ENCODE peak calls at places on chromosomes 11 and 22, in five cellular contexts. E is NCI-H2081 treated with DMSO at 0.1 percent for 48 hours, N is M059J, T is fibroblast of mammary gland, Z is iris pigment epithelial cell. C is an unnamed sample.

GRCh38 chr11:36532908-36533601 is 23.0 kb upstream of the TRAF6 start:
- DNase-seq in T (no peak), N (no peak), Z (peak; percentile 28), E (no peak), C (no peak)

GRCh38 chr22:24165673-24166072 is 15.6 kb upstream of the SUSD2 start:
- DNase-seq in E (no peak), N (peak; percentile 32), T (peak; percentile 59), Z (no peak), C (peak; percentile 25)

GRCh38 chr11:34510673-34511072 is 2.9 kb downstream of the ELF5 start:
- DNase-seq in Z (no peak), T (no peak), N (no peak), E (no peak), C (no peak)

GRCh38 chr11:88480217-88480616 is 142.7 kb upstream of the CTSC start:
- DNase-seq in Z (peak; percentile 83), N (peak; percentile 97), E (no peak), T (peak; percentile 92), C (peak; percentile 98)

GRCh38 chr11:67373916-67374570 is 645 bp upstream of the CLCF1 start:
- DNase-seq in Z (peak; percentile 97), T (peak; percentile 99), N (peak; percentile 99), E (no peak), C (peak; percentile 99)

GRCh38 chr22:20021196-20022181 is 579 bp downstream of the TANGO2 start:
- DNase-seq in E (no peak), N (peak; percentile 79), Z (peak; percentile 21), T (peak; percentile 64), C (peak; percentile 67)

GRCh38 chr11:57224537-57224936 is 12.5 kb downstream of the APLNR start:
- DNase-seq in T (peak; percentile 49), N (peak; percentile 18), E (no peak), Z (peak; percentile 78), C (peak; percentile 84)

GRCh38 chr11:64144587-64145295 is 21.2 kb downstream of the MACROD1 start:
- DNase-seq in T (no peak), E (no peak), Z (no peak), N (no peak), C (no peak)

GRCh38 chr11:134566311-134566710 is 154.3 kb upstream of the B3GAT1 start:
- DNase-seq in E (no peak), N (no peak), T (no peak), Z (no peak), C (no peak)

GRCh38 chr11:72759468-72759867 is 7.3 kb upstream of the ARAP1 start:
- DNase-seq in T (no peak), Z (no peak), N (no peak), E (no peak), C (no peak)

GRCh38 chr11:29482510-29482909 is 534.3 kb downstream of the KCNA4 start:
- DNase-seq in N (no peak), T (no peak), E (no peak), Z (no peak), C (no peak)

GRCh38 chr22:48577014-48577690 is 1250.5 kb downstream of the BRD1 start:
- DNase-seq in Z (no peak), T (no peak), E (no peak), N (no peak), C (no peak)

GRCh38 chr11:68667511-68668253 is 16.7 kb upstream of the GAL start:
- DNase-seq in T (no peak), Z (no peak), N (no peak), E (no peak), C (no peak)

GRCh38 chr11:82969811-82970210 is 68.3 kb downstream of the DDIAS start:
- DNase-seq in N (no peak), Z (no peak), T (no peak), E (no peak), C (no peak)

GRCh38 chr11:71112454-71112853 is 139.9 kb downstream of the SHANK2 start:
- DNase-seq in E (no peak), Z (no peak), N (no peak), T (no peak), C (no peak)

GRCh38 chr11:114111369-114112042 is 52.0 kb downstream of the ZBTB16 start:
- DNase-seq in T (peak; percentile 98), Z (peak; percentile 61), N (no peak), E (no peak), C (no peak)

GRCh38 chr11:103183981-103184592 is 74.9 kb downstream of the DYNC2H1 start:
- DNase-seq in E (no peak), T (no peak), Z (peak; percentile 15), N (no peak), C (no peak)

GRCh38 chr22:50261615-50262459 is at the start of gene MAPK12:
- DNase-seq in E (no peak), Z (peak; percentile 22), T (peak; percentile 9), N (peak; percentile 29), C (peak; percentile 59)

GRCh38 chr11:76371170-76371569 is 9.8 kb downstream of the THAP12 start:
- DNase-seq in E (no peak), Z (peak; percentile 91), T (peak; percentile 86), N (peak; percentile 82), C (peak; percentile 80)

GRCh38 chr22:49473286-49473685 is 354.4 kb downstream of the BRD1 start:
- DNase-seq in E (no peak), N (no peak), T (no peak), Z (no peak), C (no peak)